ENCODE peak calls at places on chromosome 13, in six cellular contexts. H is stimulated activated CD4-positive, alpha-beta T cell treated with anti-CD3 and anti-CD28 coated beads, Interleukin-2, amount 100 ng/mL, for 48 hours; X is cerebellar nuclear complex; B is cortex of kidney; P is activated CD4-positive, alpha-beta T cell treated with anti-CD3 and anti-CD28 coated beads, Interleukin-2, amount 50 U/mL, for 1 hour; F is cardiac muscle cell. L is an unnamed sample.

GRCh38 chr13:40288259-40288658 is 378.2 kb downstream of the FOXO1 start:
- DNase-seq in H (no peak), X (no peak), B (no peak), P (no peak), F (no peak), L (no peak)

GRCh38 chr13:96091164-96091931 is 1.4 kb downstream of the HS6ST3 start:
- DNase-seq in H (no peak), X (no peak), B (no peak), P (no peak), F (peak), L (peak)

GRCh38 chr13:48244159-48244558 is 11.2 kb downstream of the ITM2B start:
- DNase-seq in H (no peak), X (no peak), B (no peak), P (no peak), F (no peak), L (no peak)

GRCh38 chr13:108961542-108962125 is 332.2 kb downstream of the MYO16 start:
- DNase-seq in H (no peak), X (no peak), B (no peak), P (no peak), F (peak), L (no peak)

GRCh38 chr13:29901714-29902631 is 51.6 kb upstream of the UBL3 start:
- DNase-seq in H (no peak), X (no peak), B (no peak), P (peak), F (peak), L (no peak)

GRCh38 chr13:99558570-99559180 is 57.4 kb downstream of the TM9SF2 start:
- DNase-seq in H (no peak), X (no peak), B (no peak), P (no peak), F (no peak), L (no peak)

GRCh38 chr13:26881154-26881553 is 120.6 kb upstream of the GPR12 start:
- DNase-seq in H (no peak), X (no peak), B (no peak), P (no peak), F (peak), L (no peak)

GRCh38 chr13:36848228-36848982 is 29.4 kb downstream of the RFXAP start:
- DNase-seq in H (peak), X (no peak), B (no peak), P (no peak), F (peak), L (no peak)

GRCh38 chr13:42762251-42762650 is 19.1 kb upstream of the FAM216B start:
- DNase-seq in H (no peak), X (no peak), B (no peak), P (no peak), F (peak), L (no peak)

GRCh38 chr13:43159007-43159406 is 135.6 kb downstream of the DNAJC15 start:
- DNase-seq in H (no peak), X (no peak), B (no peak), P (no peak), F (peak), L (no peak)

GRCh38 chr13:98451676-98452105 is 125.2 kb downstream of the STK24 start:
- DNase-seq in H (no peak), X (no peak), B (no peak), P (no peak), F (peak), L (no peak)

GRCh38 chr13:39875111-39875510 is 219.6 kb downstream of the COG6 start:
- DNase-seq in H (no peak), X (no peak), B (no peak), P (no peak), F (peak), L (no peak)

GRCh38 chr13:52798770-52799430 is 49.5 kb downstream of the PCDH8 start:
- DNase-seq in H (no peak), X (no peak), B (no peak), P (no peak), F (no peak), L (no peak)

GRCh38 chr13:113771709-113772331 is 12.8 kb downstream of the TMEM255B start:
- DNase-seq in H (no peak), X (no peak), B (no peak), P (no peak), F (peak), L (no peak)

GRCh38 chr13:72726721-72727416 is 560 bp downstream of the MZT1 start:
- DNase-seq in H (peak), X (no peak), B (no peak), P (peak), F (peak), L (no peak)

GRCh38 chr13:30113983-30114491 is 193.3 kb downstream of the KATNAL1 start:
- DNase-seq in H (no peak), X (no peak), B (no peak), P (no peak), F (no peak), L (no peak)

GRCh38 chr13:43475135-43475534 is 311.6 kb downstream of the ENOX1 start:
- DNase-seq in H (no peak), X (no peak), B (no peak), P (no peak), F (peak), L (no peak)

GRCh38 chr13:79999601-80000000 is 341.3 kb downstream of the SPRY2 start:
- DNase-seq in H (no peak), X (no peak), B (no peak), P (no peak), F (no peak), L (no peak)

GRCh38 chr13:75838366-75839017 is 202.4 kb downstream of the LMO7 start:
- DNase-seq in H (no peak), X (no peak), B (no peak), P (no peak), F (no peak), L (no peak)

GRCh38 chr13:25709088-25709487 is 337.3 kb downstream of the ATP8A2 start:
- DNase-seq in H (no peak), X (no peak), B (no peak), P (no peak), F (no peak), L (no peak)

GRCh38 chr13:114101831-114102520 is 30.4 kb downstream of the RASA3 start:
- DNase-seq in H (no peak), X (no peak), B (no peak), P (no peak), F (no peak), L (no peak)

GRCh38 chr13:52760078-52760477 is 20.5 kb upstream of the CNMD start:
- DNase-seq in H (no peak), X (no peak), B (no peak), P (no peak), F (no peak), L (no peak)

GRCh38 chr13:112985803-112986408 is 16.9 kb downstream of the MCF2L start:
- DNase-seq in H (no peak), X (no peak), B (no peak), P (no peak), F (no peak), L (no peak)

GRCh38 chr13:97339019-97339988 is 94.7 kb upstream of the RAP2A start:
- DNase-seq in H (no peak), X (peak), B (no peak), P (no peak), F (peak), L (no peak)